ENCODE peak calls at places on chromosome 12, in five cellular contexts. A, C, S, G and U are unnamed samples.

GRCh38 chr12:26628234-26628633 is 204.8 kb downstream of the ITPR2 start:
- DNase-seq in S (no peak), G (no peak), C (no peak), A (peak), U (peak)

GRCh38 chr12:70854138-70854537 is 66.4 kb downstream of the PTPRR start:
- DNase-seq in G (no peak), A (peak), S (no peak), C (no peak), U (peak)

GRCh38 chr12:46266382-46266791 is 2.5 kb downstream of the SLC38A1 start:
- DNase-seq in C (no peak), A (peak), G (no peak), S (no peak), U (peak)

GRCh38 chr12:121770802-121771625 is 22.5 kb downstream of the RHOF start:
- DNase-seq in A (no peak), S (no peak), C (no peak), G (no peak), U (no peak)

GRCh38 chr12:24227550-24227949 is 278.1 kb upstream of the SOX5 start:
- DNase-seq in G (no peak), A (peak), C (no peak), S (no peak), U (no peak)

GRCh38 chr12:56840922-56841321 is 77.8 kb downstream of the HSD17B6 start:
- DNase-seq in C (no peak), S (no peak), A (peak), G (no peak), U (no peak)

GRCh38 chr12:45381351-45381750 is 165.5 kb downstream of the ANO6 start:
- DNase-seq in S (no peak), G (no peak), A (peak), C (no peak), U (no peak)

GRCh38 chr12:122526683-122527477 is at the start of the genes KNTC1 and RSRC2:
- DNase-seq in S (peak), C (peak), A (peak), G (peak), U (peak)

GRCh38 chr12:43306066-43306465 is 245.9 kb downstream of the ADAMTS20 start:
- DNase-seq in G (no peak), A (peak), S (no peak), C (peak), U (peak)

GRCh38 chr12:113247123-113248045 is 26.1 kb downstream of the TPCN1 start:
- DNase-seq in G (no peak), A (peak), C (no peak), S (no peak), U (peak)

DNA sequence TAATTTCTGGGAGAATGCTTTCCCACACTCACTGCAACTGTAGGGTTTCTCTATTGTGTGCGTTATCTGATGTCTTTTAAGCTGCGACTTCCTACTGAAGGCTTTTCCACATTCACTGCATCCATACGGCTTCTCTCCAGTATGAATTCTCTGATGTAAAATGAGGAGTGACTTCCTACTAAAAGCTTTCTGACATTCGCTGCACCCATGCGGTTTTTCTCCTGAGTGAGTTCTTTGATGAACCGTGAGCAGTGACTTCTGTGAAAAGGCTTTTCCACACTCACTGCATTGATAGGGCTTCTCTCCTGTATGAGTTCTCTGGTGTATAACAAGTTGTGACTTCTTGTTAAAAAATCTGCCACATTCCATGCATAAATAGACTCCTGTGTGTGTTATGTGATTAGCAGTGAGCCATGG is 29.7 kb downstream of the ZNF605 start:
- DNase-seq in G (no peak), C (no peak), A (no peak), S (no peak), U (no peak)
- H3K4me3 ChIP-seq in G (no peak), C (no peak), A (no peak), S (no peak), U (no peak)

DNA sequence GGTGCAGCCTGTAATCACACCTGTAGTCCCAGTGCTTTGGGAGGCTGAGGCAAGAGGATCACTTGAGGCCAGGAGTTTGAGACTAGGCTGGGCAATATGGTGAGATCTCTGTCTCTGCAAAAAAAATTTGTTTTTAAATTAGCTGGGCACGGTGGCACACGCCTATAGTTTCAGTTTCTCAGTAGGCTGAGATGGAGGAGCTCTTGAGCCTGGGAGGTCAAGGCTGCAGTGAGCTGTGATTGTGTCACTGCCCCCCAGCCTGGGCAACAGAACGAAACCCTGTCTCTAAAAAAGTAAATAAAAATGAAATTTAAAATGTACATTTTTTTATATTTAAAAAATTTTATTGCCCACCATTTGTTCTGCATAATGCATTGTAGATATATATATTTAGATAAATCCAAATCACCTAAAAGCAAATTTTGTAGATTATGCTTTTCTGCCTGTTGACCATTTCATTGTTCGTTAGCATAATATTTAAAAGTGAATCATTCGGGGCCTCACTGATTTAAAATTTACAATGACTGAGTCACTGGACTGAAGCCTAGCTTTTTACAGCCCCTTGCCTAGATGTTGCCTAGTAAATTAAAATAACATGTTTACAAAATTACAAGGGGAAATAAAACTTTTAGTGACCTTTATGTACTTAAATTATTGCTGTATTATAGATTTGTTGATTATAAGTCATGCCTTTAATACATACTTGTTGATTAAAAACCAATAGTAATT is 87.9 kb downstream of the USP15 start:
- DNase-seq in S (no peak), A (peak), C (no peak), G (no peak), U (peak)
- H3K4me3 ChIP-seq in S (no peak), A (no peak), C (no peak), G (no peak), U (no peak)

DNA sequence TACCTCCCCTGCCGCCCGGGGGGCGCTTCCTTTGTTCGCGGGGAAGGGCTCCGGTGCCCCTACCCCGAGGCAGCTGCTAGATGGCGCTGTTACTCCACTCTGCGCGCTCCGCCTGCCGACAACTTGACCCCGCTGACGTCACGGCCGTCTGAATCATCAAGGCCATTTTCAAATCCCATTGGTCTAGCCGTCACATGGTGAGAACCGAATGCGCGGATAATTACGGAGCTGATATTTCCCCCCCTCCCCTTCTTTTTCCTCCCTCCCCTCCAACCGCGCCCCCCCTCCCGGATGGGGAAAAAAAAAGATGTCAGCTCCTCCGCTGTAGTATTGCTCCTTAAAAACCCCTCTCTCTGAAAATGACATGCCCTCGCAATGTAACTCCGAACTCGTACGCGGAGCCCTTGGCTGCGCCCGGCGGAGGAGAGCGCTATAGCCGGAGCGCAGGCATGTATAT is at the start of gene HOXC10:
- DNase-seq in S (peak), C (peak), A (peak), G (no peak), U (peak)
- H3K4me3 ChIP-seq in S (no peak), C (peak), A (peak), G (no peak), U (peak)

GRCh38 chr12:166425-167091 is 47.4 kb downstream of the SLC6A12 start:
- DNase-seq in C (no peak), A (no peak), S (no peak), G (no peak), U (no peak)

GRCh38 chr12:168201-168600 is 45.8 kb downstream of the SLC6A12 start:
- DNase-seq in A (no peak), C (no peak), S (no peak), G (no peak), U (no peak)

GRCh38 chr12:163406-163986 is 50.5 kb downstream of the SLC6A12 start:
- DNase-seq in C (no peak), S (no peak), G (no peak), A (no peak), U (no peak)

GRCh38 chr12:164207-164606 is 49.8 kb downstream of the SLC6A12 start:
- DNase-seq in A (no peak), G (peak), S (no peak), C (no peak), U (no peak)

DNA sequence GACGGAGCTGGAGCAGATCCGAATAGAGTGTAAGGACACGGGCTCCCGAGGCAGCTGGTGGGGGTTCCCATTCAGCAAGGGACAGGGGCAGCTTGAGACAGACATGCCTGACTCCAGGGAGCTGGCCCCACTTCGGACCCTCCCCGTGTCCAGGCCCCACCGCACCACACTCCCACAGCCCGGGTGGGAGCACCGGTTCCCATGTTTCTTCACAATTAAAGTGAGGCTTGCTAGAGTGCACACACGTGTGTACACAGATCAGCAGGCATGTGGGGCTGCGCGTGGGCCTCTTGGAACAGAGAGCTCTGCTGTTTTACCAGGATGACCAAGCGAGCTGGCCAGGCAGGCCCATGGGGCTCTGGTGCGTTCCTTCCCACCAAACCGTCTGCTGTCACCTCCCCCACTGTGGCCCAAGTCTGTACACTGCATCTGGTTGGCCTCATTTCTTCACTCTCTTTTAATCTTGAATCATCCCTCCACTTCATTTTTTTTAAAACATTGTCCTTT is 48.0 kb downstream of the SLC6A12 start:
- DNase-seq in S (no peak), A (no peak), C (no peak), G (no peak), U (no peak)
- H3K4me3 ChIP-seq in S (no peak), A (no peak), C (no peak), G (no peak), U (no peak)